ENCODE peak calls at places on chromosomes 16 and 17, in four cellular contexts. Z, A, D and J are unnamed samples.

GRCh38 chr16:58054289-58054688 is 28.7 kb downstream of the MMP15 start:
- DNase-seq in D (no peak), A (no peak), Z (no peak), J (no peak)

GRCh38 chr16:16830401-16830800 is 451.5 kb downstream of the NPIPA7 start:
- DNase-seq in Z (no peak), D (no peak), A (no peak), J (no peak)

GRCh38 chr17:36049643-36050042 is 14.4 kb upstream of the CCL18 start:
- DNase-seq in A (no peak), Z (no peak), D (no peak), J (no peak)

GRCh38 chr16:51418258-51418657 is 267.2 kb upstream of the SALL1 start:
- DNase-seq in Z (no peak), D (no peak), A (no peak), J (no peak)

GRCh38 chr16:18932243-18932997 is 6.2 kb upstream of the SMG1 start:
- DNase-seq in D (no peak), Z (no peak), A (no peak), J (no peak)

GRCh38 chr17:17151055-17151454 is 55.1 kb downstream of the PLD6 start:
- DNase-seq in D (no peak), Z (no peak), A (no peak), J (no peak)

GRCh38 chr16:55222436-55222835 is 101.6 kb upstream of the IRX6 start:
- DNase-seq in Z (no peak), A (no peak), D (no peak), J (no peak)

GRCh38 chr16:55701442-55702319 is 45.9 kb downstream of the SLC6A2 start:
- DNase-seq in A (peak; percentile 46), D (peak; percentile 73), Z (peak; percentile 75), J (peak; percentile 35)

GRCh38 chr17:52155301-52155700 is 3.2 kb downstream of the CA10 start:
- DNase-seq in D (no peak), Z (no peak), A (no peak), J (no peak)

GRCh38 chr16:12398029-12398735 is 405.5 kb downstream of the CPPED1 start:
- DNase-seq in Z (no peak), A (no peak), D (no peak), J (no peak)

GRCh38 chr17:27402943-27403342 is 53.3 kb upstream of the KSR1 start:
- DNase-seq in A (no peak), Z (no peak), D (no peak), J (no peak)

GRCh38 chr16:19505600-19506303 is 16.1 kb downstream of the GDE1 start:
- DNase-seq in A (no peak), D (no peak), Z (no peak), J (no peak)

GRCh38 chr17:50203589-50204345 is 2.3 kb upstream of the COL1A1 start:
- DNase-seq in A (no peak), D (no peak), Z (no peak), J (no peak)

GRCh38 chr17:17420035-17420434 is 56.8 kb upstream of the MED9 start:
- DNase-seq in A (no peak), D (no peak), Z (no peak), J (no peak)

GRCh38 chr16:72997141-72997542 is 50.8 kb downstream of the ZFHX3 start:
- DNase-seq in A (no peak), D (no peak), Z (no peak), J (no peak)

GRCh38 chr16:57145964-57146647 is 39.7 kb downstream of the PSME3IP1 start:
- DNase-seq in Z (peak; percentile 40), A (no peak), D (no peak), J (no peak)

GRCh38 chr17:5631958-5632357 is 47.6 kb upstream of the NLRP1 start:
- DNase-seq in D (no peak), Z (no peak), A (no peak), J (no peak)

GRCh38 chr16:29146266-29146665 is 161.4 kb downstream of the LAT start:
- DNase-seq in A (no peak), D (no peak), Z (no peak), J (no peak)

GRCh38 chr17:21351366-21352065 is 24.6 kb upstream of the KCNJ12 start:
- DNase-seq in D (no peak), A (no peak), Z (no peak), J (no peak)

GRCh38 chr17:21124096-21124495 is 2.7 kb upstream of the DHRS7B start:
- DNase-seq in D (no peak), Z (no peak), A (no peak), J (no peak)

GRCh38 chr16:78437352-78437968 is 338.0 kb downstream of the WWOX start:
- DNase-seq in Z (peak; percentile 80), D (peak; percentile 57), A (no peak), J (no peak)

GRCh38 chr17:4497101-4497824 is 1.4 kb upstream of the SPNS2 start:
- DNase-seq in A (no peak), Z (no peak), D (no peak), J (no peak)

GRCh38 chr17:82283208-82283749 is 9.8 kb upstream of the CSNK1D start:
- DNase-seq in A (no peak), D (no peak), Z (peak; percentile 54), J (no peak)

GRCh38 chr17:19574956-19575355 is 41.3 kb downstream of the SLC47A1 start:
- DNase-seq in D (no peak), Z (no peak), A (no peak), J (no peak)

GRCh38 chr17:7988750-7989178 is 13.7 kb upstream of the GUCY2D start:
- DNase-seq in Z (peak; percentile 44), D (no peak), A (peak; percentile 80), J (peak; percentile 9)
- TF ChIP-seq ZNF274 in Z (no peak), D (no peak), A (no peak), J (no peak)

DNA sequence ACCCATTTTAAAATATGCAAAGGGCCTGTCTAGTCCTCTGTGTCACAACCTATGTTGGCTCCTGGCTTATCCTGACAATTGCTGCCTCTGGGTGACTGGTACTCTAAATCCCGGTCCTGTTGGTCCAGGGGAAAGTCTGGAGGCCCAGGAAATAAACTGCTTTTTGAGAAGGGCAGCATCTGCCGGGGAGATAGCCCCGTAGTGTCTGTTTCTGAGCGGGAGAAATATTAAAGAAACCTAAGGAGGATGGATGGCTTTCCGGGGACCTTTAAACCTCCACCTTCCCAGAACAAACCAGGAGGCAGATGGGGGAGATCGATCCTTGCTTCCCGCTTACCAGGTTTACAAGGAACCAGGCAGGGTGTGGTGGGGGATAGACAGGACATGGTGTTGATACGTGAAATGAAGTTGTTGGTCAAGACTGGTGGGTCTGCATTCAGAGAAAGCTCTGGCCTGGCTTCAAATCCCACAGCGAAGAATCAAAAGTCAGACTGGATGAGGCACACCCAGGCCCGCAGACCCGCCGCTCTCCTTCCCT is 3.8 kb downstream of the HOXB2 start:
- DNase-seq in A (no peak), Z (no peak), D (no peak), J (no peak)
- H3K4me3 ChIP-seq in A (no peak overlapping the region), Z (peak overlapping the region; percentile 90), D (peak overlapping the region; percentile 56), J (no peak overlapping the region)

GRCh38 chr16:85928411-85928820 is 29.5 kb downstream of the IRF8 start:
- DNase-seq in A (no peak), D (no peak), Z (no peak), J (no peak)

GRCh38 chr16:85927326-85927725 is 28.4 kb downstream of the IRF8 start:
- DNase-seq in A (no peak), D (no peak), Z (no peak), J (no peak)

GRCh38 chr16:85926370-85926769 is 27.4 kb downstream of the IRF8 start:
- DNase-seq in A (no peak), D (no peak), Z (no peak), J (no peak)

GRCh38 chr16:85929259-85929704 is 30.3 kb downstream of the IRF8 start:
- DNase-seq in A (no peak), Z (no peak), D (no peak), J (no peak)

GRCh38 chr16:85927938-85928337 is 29.0 kb downstream of the IRF8 start:
- DNase-seq in D (no peak), Z (no peak), A (no peak), J (no peak)
- H3K9ac ChIP-seq in D (no peak overlapping the region), Z (no peak overlapping the region), A (no peak overlapping the region), J (no peak overlapping the region)

DNA sequence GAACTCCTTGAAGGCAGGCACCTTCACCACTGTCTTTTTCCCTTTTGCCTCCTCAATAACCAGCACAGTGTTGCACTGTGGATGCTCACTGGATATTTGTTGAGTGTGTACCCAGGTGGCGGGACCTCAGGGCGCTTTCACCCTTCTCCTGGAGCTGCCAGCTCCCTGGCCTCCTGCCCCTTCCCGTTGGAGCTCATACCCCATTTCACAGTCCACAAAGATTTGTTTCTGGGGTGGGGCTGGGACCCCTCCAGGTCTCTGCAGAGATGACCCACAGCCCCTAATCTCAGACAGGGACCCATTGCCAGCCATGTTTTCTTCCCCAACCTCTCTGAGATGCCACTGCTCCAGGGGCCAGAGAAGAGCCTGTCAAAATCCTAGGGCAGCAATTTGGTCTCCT is 12.4 kb downstream of the ALOX12B start:
- DNase-seq in D (no peak), A (no peak), Z (no peak), J (no peak)
- TF ChIP-seq ZNF274 in D (no peak), A (no peak), Z (no peak), J (no peak)

DNA sequence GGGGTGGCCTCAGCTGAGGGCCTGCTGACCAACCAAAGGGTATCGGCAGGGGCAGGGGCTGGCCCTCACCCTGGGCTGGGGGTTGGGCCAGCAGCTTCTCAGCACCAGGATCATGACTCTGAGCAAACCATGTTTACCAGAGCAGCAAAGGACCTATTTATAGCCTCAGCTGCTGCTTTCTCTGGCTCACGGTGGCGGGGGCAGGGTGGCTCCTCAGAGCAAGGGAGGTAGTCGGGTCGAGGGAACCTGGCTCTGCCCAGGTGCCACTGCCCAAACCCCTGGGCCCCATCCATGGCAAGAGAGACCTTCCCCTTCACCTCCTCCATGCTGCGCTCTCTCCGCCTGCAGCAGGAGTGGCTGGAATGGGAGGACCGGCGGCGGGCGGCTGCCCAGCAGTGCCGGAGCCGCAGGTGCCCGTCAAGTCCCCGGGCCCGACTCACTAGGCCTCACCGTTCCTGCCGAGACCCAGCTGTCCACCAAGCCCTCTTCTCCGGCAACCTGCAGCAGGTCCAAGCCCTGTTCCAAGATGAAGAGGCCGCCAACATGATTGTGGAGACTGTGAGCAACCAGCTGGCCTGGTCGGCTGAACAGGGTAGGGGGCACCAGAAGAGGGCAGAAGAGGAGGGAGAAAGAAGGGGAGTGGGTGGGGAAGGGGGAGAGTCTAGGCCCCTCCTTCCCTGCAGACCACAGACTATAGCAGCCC is at the start of gene ASB16:
- DNase-seq in Z (no peak), D (no peak), A (no peak), J (no peak)
- H3K4me3 ChIP-seq in Z (no peak within 1 kb of the TSS), D (peak within 1 kb of the TSS; percentile 16), A (no peak within 1 kb of the TSS), J (no peak within 1 kb of the TSS)

DNA sequence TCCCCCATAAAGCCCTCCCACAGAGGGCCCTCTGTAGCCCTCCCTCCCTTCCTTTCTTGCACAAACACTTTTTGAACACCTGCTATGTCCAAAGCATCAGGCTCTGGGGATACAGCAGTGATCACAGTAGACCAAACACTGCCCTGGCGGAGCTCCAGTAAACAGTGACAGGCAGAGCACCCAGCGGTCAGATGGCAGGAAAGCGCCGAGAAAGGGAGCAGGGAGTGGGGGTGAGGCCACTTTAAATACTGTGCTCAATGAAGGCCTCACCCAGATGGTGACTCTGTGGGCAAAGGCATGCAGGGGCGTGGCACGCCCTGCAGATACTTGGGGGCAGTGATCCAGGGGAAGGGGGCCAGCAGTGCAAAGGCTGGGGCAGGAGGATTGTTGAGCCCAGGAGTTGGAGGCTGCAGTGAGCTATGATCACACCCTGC is 7.6 kb downstream of the PRR29 start:
- DNase-seq in Z (peak; percentile 59), D (no peak), A (no peak), J (no peak)
- H3K9ac ChIP-seq in Z (peak overlapping the region; percentile 93), D (no peak overlapping the region), A (peak overlapping the region; percentile 22), J (no peak overlapping the region)